ENCODE peak calls at places on chromosomes 7 and 10, in six cellular contexts. B, N, Z, G, A and R are unnamed samples.

GRCh38 chr10:30037620-30038336 is 21.6 kb downstream of the JCAD start:
- DNase-seq in G (no peak), Z (no peak), A (no peak), N (no peak), B (no peak), R (peak; percentile 45)

GRCh38 chr10:133079836-133080682 is 7.7 kb upstream of the ADGRA1 start:
- DNase-seq in N (no peak), Z (no peak), G (no peak), B (peak; percentile 26), A (no peak), R (peak; percentile 33)

GRCh38 chr10:52729259-52730104 is 43.1 kb downstream of the MBL2 start:
- DNase-seq in A (peak; percentile 12), Z (peak; percentile 66), G (no peak), B (no peak), N (peak; percentile 35), R (peak; percentile 38)

GRCh38 chr10:105837951-105838350 is 1196.9 kb downstream of the SORCS3 start:
- DNase-seq in Z (no peak), A (peak; percentile 6), G (peak; percentile 52), B (no peak), N (no peak), R (peak; percentile 5)

GRCh38 chr7:92973293-92973731 is 136.9 kb upstream of the CDK6 start:
- DNase-seq in N (no peak), B (no peak), Z (no peak), A (no peak), G (no peak), R (no peak)

GRCh38 chr10:77120697-77121096 is 516.9 kb downstream of the KCNMA1 start:
- DNase-seq in A (no peak), Z (no peak), N (no peak), B (no peak), G (no peak), R (no peak)

GRCh38 chr7:6392712-6393666 is 54.8 kb downstream of the DAGLB start:
- DNase-seq in A (no peak), Z (peak; percentile 77), B (peak; percentile 75), G (peak; percentile 56), N (peak; percentile 69), R (peak; percentile 62)

GRCh38 chr10:65571011-65571570 is 1354.7 kb upstream of the LRRTM3 start:
- DNase-seq in Z (peak; percentile 6), A (peak; percentile 24), B (no peak), N (peak; percentile 6), G (no peak), R (peak; percentile 65)

GRCh38 chr10:71970331-71970730 is 6.1 kb downstream of the CHST3 start:
- DNase-seq in B (peak; percentile 70), G (no peak), Z (no peak), A (no peak), N (peak; percentile 62), R (peak; percentile 33)

GRCh38 chr7:50982626-50983025 is 199.9 kb upstream of the GRB10 start:
- DNase-seq in N (no peak), B (no peak), A (no peak), Z (no peak), G (no peak), R (peak; percentile 22)

GRCh38 chr10:510415-510881 is 179.0 kb downstream of the DIP2C start:
- DNase-seq in A (no peak), N (no peak), B (no peak), G (no peak), Z (no peak), R (no peak)

DNA sequence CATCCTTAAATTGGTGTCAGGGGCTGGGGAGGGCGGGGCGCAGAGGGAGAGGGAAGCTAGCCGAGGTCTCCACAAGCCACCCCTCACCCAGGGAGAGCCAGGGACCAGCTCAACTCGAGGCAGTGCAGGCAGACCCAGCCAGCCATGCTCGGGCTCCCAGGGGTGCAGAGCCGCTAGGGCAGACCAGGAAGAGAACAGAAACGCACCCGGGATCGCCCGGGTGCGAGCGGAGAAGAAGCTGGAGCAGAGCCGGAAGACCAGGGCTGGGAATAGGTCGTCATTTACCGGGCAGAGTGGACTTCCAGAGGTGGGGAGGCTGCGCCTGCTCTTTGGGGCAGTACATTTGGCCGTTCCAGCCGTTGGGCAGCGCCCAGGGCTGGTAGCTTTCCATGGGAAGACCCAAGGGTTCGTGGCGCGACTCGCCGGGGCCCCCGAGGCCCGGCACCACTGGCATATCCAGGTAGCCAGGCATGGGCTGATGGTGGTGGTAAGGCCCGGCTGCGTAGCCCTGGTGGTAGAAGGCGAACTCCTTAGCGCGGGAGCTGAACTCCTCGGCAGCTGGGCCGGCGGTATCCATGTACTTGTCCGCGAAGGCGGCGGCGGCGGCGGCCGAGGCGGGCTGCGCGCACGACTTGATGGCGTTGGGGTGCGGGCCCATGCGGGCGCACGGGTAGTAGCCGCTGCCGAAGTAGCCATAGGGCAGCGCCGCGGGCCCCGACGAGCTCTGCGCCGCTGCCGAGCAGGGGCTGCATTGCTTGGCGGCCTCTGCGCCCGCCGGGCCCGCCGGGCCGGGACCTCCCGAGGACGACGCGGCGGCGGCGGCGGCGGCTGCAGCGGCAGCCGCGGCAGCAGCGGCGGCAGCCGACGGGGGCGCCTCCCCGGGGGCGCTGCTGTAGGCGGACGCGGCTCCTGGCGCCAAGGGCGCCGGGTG is 755 bp downstream of the HOXA13 start:
- DNase-seq in Z (no peak), B (no peak), N (peak; percentile 48), G (no peak), A (no peak), R (peak; percentile 80)
- TF ChIP-seq MAX in Z (no peak), B (no peak), N (no peak), G (no peak), A (no peak), R (no peak)

DNA sequence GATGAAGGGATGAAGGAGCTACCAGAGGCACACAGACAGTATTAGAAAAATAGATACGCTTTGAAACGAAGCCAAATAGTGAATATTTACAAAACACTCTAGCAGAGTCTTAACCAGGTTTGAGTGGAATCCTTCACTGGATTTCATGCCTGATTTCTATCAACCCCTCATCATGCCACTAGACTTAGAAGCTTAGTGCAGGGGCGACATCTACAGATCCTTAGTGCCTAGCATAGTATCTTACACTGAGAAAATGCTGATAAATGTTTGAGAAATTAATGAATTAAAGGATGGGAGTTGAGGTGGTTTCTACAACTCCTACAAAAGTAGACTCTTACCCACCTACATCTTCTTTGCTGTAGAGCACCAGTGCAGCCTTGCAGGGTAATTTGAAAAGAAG is 54.7 kb upstream of the CCNJ start:
- DNase-seq in G (no peak), B (no peak), N (no peak), A (no peak), Z (no peak), R (no peak)
- TF ChIP-seq MYC in G (no peak), B (no peak), N (no peak), A (no peak), Z (no peak), R (no peak)

GRCh38 chr7:1176891-1177373 is 16.9 kb upstream of the ZFAND2A start:
- DNase-seq in B (peak; percentile 81), A (peak; percentile 39), N (peak; percentile 65), G (peak; percentile 15), Z (peak; percentile 55), R (peak; percentile 91)
- TF ChIP-seq MAX in B (peak; percentile 51), A (peak; percentile 52), N (peak; percentile 78), G (no peak), Z (no peak), R (peak; percentile 80)

DNA sequence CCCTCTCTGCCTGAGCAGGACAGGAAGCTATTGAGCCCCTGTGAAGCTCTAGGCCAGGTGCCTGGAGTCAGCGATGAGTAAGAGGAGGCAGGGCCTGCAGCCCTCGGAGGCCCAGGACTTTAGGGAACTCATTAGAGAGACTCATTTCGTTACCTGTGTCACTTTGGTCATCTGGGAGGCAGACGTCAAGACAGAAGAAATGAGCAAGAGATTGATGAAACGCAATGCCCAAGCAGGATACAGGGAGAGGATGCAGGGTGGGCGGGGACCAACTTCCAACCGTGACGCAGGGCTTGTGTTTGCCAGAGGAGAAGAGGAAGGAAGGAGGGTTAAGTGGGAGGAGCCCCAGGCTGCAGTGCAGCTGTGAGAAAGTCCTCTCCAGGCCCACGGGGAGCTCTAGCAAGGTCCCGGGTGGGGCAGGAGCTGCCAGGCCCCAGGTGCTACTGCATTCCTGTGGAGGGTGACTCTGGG is 26.4 kb upstream of the GNA12 start:
- DNase-seq in B (no peak), A (no peak), Z (peak; percentile 90), N (no peak), G (no peak), R (peak; percentile 72)
- TF ChIP-seq MYC in B (no peak), A (no peak), Z (no peak), N (no peak), G (no peak), R (no peak)

DNA sequence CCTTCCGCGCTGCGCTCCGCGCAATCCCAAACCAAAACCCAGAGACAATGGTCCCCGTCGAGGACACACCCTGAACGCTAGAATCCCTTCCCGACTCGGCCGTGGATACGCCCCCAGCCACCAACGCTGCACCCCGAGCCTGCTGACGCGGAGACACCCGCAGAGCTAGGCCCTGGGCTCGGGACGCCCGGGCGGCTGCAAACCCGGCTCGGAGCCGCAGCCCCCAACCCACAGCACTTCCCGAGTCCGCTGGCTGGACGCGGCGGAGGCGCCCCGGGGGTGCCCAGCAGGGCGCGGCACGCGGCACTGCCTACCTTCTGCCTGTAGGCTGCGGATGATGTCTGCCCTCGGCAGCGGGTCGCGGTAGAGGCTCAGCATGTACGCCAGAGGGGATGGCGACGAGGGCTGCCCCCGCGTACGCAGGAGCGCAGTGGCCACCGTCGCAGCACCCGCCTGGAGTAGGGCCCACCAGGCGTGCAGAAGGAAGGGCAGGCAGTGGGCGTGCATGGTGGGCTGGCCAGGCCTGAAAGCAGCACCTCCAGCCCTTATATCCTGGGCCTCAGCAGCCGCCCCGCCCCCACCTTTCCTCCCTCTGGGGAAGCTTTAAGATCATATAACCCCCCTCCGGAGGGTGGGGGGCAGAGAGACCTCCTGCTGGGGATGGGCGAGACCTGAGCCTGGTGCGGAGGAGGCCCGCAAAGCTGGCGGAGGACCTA is at the start of gene NODAL:
- DNase-seq in G (no peak), B (no peak), N (no peak), A (no peak), Z (no peak), R (peak; percentile 42)
- TF ChIP-seq MAX in G (no peak), B (no peak), N (no peak), A (no peak), Z (no peak), R (no peak)